ENCODE peak calls at places on chromosome 11, in seven cellular contexts. H is GM23338, V is GM12878, A is kidney, O is heart left ventricle, T is esophagus squamous epithelium, M is heart right ventricle. D is an unnamed sample.
A peak's percentile ranks its signal among the peaks of the same experiment; 100 is the strongest.

GRCh38 chr11:316891-317291 is 3.1 kb downstream of the IFITM1 start:
- DNase-seq in H (no peak), V (no peak), A (no peak), O (no peak), T (no peak), M (no peak), D (no peak)

GRCh38 chr11:65487467-65488272 is 11.2 kb upstream of the MALAT1 start:
- DNase-seq in H (peak; percentile 100), V (no peak), A (peak; percentile 100), O (peak; percentile 100), T (peak; percentile 72), M (peak; percentile 93), D (peak; percentile 82)

GRCh38 chr11:13685461-13686108 is 17.1 kb downstream of the FAR1 start:
- DNase-seq in H (no peak), V (no peak), A (no peak), O (no peak), T (no peak), M (no peak), D (no peak)

GRCh38 chr11:74650498-74650897 is 58.1 kb downstream of the POLD3 start:
- DNase-seq in H (no peak), V (no peak), A (no peak), O (no peak), T (no peak), M (no peak), D (no peak)

GRCh38 chr11:1570896-1571759 is 943 bp downstream of the DUSP8 start:
- DNase-seq in H (peak; percentile 70), V (no peak), A (peak; percentile 81), O (peak; percentile 34), T (no peak), M (no peak), D (no peak)

GRCh38 chr11:117218133-117218915 is 13.5 kb downstream of the PCSK7 start:
- DNase-seq in H (no peak), V (no peak), A (peak; percentile 84), O (peak; percentile 44), T (no peak), M (peak; percentile 30), D (no peak)

GRCh38 chr11:79762271-79762935 is 321.6 kb upstream of the TENM4 start:
- DNase-seq in H (peak; percentile 21), V (no peak), A (no peak), O (no peak), T (no peak), M (no peak), D (no peak)

GRCh38 chr11:116793476-116794096 is 1.9 kb upstream of the APOA5 start:
- DNase-seq in H (no peak), V (no peak), A (no peak), O (no peak), T (no peak), M (no peak), D (no peak)

DNA sequence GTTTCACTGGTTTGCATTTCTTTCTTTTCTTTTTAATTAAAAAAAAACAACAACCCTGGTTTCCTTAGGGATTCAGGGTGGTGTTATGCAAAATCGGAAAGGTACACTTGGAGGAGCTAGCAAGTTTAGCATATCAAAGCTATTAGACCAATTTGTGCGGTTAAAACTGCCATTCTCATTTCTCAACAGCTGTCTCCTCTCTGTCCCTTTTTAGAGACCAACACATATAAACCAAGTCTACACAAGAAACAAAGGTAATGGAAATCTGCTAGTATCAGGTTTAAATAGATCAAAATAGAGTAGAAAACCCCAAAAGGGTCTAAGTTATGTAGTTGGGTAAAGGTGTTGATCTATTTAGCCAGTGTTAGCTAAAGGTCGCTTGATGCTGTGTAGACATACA is 1.7 kb upstream of the SESN3 start:
- DNase-seq in H (peak; percentile 29), V (no peak), A (no peak), O (no peak), T (no peak), M (no peak), D (no peak)
- H3K4me3 ChIP-seq in H (peak overlapping the region; percentile 52), V (peak overlapping the region; percentile 53), A (peak overlapping the region; percentile 65), O (peak overlapping the region; percentile 79), T (peak overlapping the region; percentile 89), M (peak overlapping the region; percentile 44), D (peak overlapping the region; percentile 69)

GRCh38 chr11:3044004-3044403 is 13.2 kb downstream of the CARS1 start:
- DNase-seq in H (no peak), V (no peak), A (peak; percentile 39), O (no peak), T (no peak), M (no peak), D (no peak)

GRCh38 chr11:3046641-3047040 is 10.6 kb downstream of the CARS1 start:
- DNase-seq in H (no peak), V (no peak), A (no peak), O (no peak), T (no peak), M (no peak), D (no peak)

GRCh38 chr11:3044915-3045314 is 12.3 kb downstream of the CARS1 start:
- DNase-seq in H (no peak), V (no peak), A (peak; percentile 40), O (no peak), T (no peak), M (no peak), D (no peak)

GRCh38 chr11:3047637-3048036 is 9.6 kb downstream of the CARS1 start:
- DNase-seq in H (no peak), V (no peak), A (peak; percentile 75), O (no peak), T (no peak), M (no peak), D (no peak)

GRCh38 chr11:3046190-3046589 is 11.0 kb downstream of the CARS1 start:
- DNase-seq in H (peak; percentile 61), V (no peak), A (peak; percentile 60), O (no peak), T (no peak), M (no peak), D (no peak)
- TF ChIP-seq CTCF in H (peak; percentile 63), V (no peak), A (no peak), O (no peak), T (no peak), M (no peak), D (peak; percentile 10)

DNA sequence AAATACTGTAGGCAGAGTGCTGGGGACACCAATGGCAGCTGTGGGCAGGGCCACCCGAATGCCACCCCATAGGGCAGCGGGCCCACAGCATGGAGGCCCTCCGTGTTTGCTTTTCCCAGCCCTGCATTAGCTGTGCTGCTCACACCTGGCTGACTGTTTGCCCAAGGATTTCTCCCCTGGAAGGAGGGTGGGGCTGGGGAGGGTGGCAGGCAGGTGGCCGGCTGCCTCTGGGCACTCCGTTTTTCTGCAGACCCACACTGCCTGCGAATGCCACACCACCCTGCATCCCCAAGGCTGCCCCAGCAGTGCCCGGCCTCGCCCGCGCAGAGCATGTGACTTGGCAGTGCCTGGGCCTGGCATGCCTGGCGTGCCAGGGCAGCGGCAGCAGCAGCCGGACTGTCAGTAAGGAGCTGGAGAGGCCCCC is 19.6 kb downstream of the DAGLA start:
- DNase-seq in H (no peak), V (no peak), A (peak; percentile 90), O (peak; percentile 62), T (no peak), M (peak; percentile 72), D (no peak)
- H3K36me3 ChIP-seq in H (no peaks in the 10 kb centered on the region), V (no peaks in the 10 kb centered on the region), A (no peaks in the 10 kb centered on the region), O (no peaks in the 10 kb centered on the region), T (no peaks in the 10 kb centered on the region), M (no peaks in the 10 kb centered on the region), D (no peaks in the 10 kb centered on the region)

GRCh38 chr11:31806186-31806943 is 4.8 kb downstream of the PAX6 start:
- DNase-seq in H (peak; percentile 51), V (no peak), A (no peak), O (no peak), T (no peak), M (no peak), D (no peak)

GRCh38 chr11:31807791-31808074 is 3.4 kb downstream of the PAX6 start:
- DNase-seq in H (no peak), V (no peak), A (no peak), O (no peak), T (no peak), M (no peak), D (no peak)

GRCh38 chr11:31808268-31808667 is 2.9 kb downstream of the PAX6 start:
- DNase-seq in H (peak; percentile 19), V (no peak), A (no peak), O (no peak), T (no peak), M (no peak), D (no peak)

GRCh38 chr11:31805629-31806185 is 5.4 kb downstream of the PAX6 start:
- DNase-seq in H (peak; percentile 80), V (no peak), A (no peak), O (no peak), T (no peak), M (no peak), D (no peak)

GRCh38 chr11:31806944-31807790 is 4.0 kb downstream of the PAX6 start:
- DNase-seq in H (peak; percentile 55), V (no peak), A (no peak), O (no peak), T (no peak), M (no peak), D (no peak)
- H3K4me3 ChIP-seq in H (peak overlapping the region; percentile 58), V (no peak overlapping the region), A (no peak overlapping the region), O (no peak overlapping the region), T (no peak overlapping the region), M (no peak overlapping the region), D (no peak overlapping the region)

GRCh38 chr11:59181746-59182456 is 10.0 kb downstream of the DTX4 start:
- DNase-seq in H (no peak), V (no peak), A (no peak), O (no peak), T (no peak), M (no peak), D (no peak)

GRCh38 chr11:59183768-59184167 is 11.8 kb downstream of the DTX4 start:
- DNase-seq in H (no peak), V (no peak), A (no peak), O (no peak), T (no peak), M (no peak), D (no peak)

GRCh38 chr11:59180907-59181306 is 9.0 kb downstream of the DTX4 start:
- DNase-seq in H (no peak), V (no peak), A (no peak), O (no peak), T (no peak), M (no peak), D (no peak)

GRCh38 chr11:59184876-59185275 is 12.9 kb downstream of the DTX4 start:
- DNase-seq in H (no peak), V (no peak), A (no peak), O (no peak), T (no peak), M (no peak), D (no peak)

GRCh38 chr11:59182457-59183151 is 10.7 kb downstream of the DTX4 start:
- DNase-seq in H (peak; percentile 87), V (no peak), A (no peak), O (no peak), T (no peak), M (no peak), D (no peak)
- TF ChIP-seq CTCF in H (peak; percentile 82), V (peak; percentile 55), A (peak; percentile 39), O (no peak), T (peak; percentile 28), M (peak; percentile 9), D (peak; percentile 65)

DNA sequence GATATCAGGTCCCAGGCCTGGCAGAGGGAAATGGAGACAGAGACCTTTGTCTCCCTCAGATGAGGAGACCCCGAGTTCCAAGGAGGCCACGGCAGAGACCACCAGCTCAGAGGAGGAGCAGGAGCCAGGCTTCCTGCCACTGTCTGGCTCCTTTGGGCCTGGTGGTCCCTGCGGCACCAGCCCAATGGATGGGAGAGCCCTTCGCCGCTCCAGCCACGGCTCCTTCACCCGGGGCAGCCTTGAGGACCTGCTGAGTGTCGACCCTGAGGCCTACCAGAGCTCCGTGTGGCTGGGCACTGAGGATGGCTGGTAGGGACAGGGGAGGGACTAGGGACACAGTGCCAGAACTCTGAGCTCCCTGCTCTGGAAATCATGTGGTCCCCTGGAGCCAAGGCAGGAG is 13.1 kb upstream of the RELT start:
- DNase-seq in H (no peak), V (no peak), A (no peak), O (no peak), T (no peak), M (no peak), D (no peak)
- H3K36me3 ChIP-seq in H (no peaks in the 10 kb centered on the region), V (no peaks in the 10 kb centered on the region), A (peaks cover 69% of the 10 kb centered on the region), O (peaks cover 99% of the 10 kb centered on the region), T (no peaks in the 10 kb centered on the region), M (peaks cover 14% of the 10 kb centered on the region), D (no peaks in the 10 kb centered on the region)

D was measured in GM06990.